ENCODE peak calls at places on chromosomes 3 and 15, in seven cellular contexts. H is NCI-H460, B is posterior cingulate gyrus, S is hypothalamus, A is NCI-H1092 treated with DMSO at 0.1 percent for 48 hours, W is foreskin fibroblast, K is H9. O is an unnamed sample.

GRCh38 chr3:156641261-156641975 is 33.0 kb upstream of the TIPARP start:
- DNase-seq in H (no peak), B (no peak), S (no peak), A (no peak), W (no peak), K (no peak), O (no peak)

GRCh38 chr3:139629033-139629432 is 48.7 kb downstream of the NMNAT3 start:
- DNase-seq in H (no peak), B (no peak), S (no peak), A (no peak), W (peak), K (peak), O (peak)

GRCh38 chr15:74010929-74011540 is 16.5 kb downstream of the PML start:
- DNase-seq in H (no peak), B (no peak), S (no peak), A (no peak), W (peak), K (no peak), O (no peak)

GRCh38 chr3:73351423-73352071 is 273.2 kb downstream of the PDZRN3 start:
- DNase-seq in H (no peak), B (no peak), S (no peak), A (no peak), W (no peak), K (no peak), O (no peak)

GRCh38 chr15:89802986-89803820 is 11.4 kb downstream of the ANPEP start:
- DNase-seq in H (no peak), B (peak), S (no peak), A (no peak), W (no peak), K (no peak), O (no peak)

GRCh38 chr15:58065011-58065444 is 483 bp downstream of the ALDH1A2 start:
- DNase-seq in H (no peak), B (peak), S (no peak), A (no peak), W (peak), K (peak), O (no peak)

GRCh38 chr15:78264304-78265136 is at the start of gene DNAJA4:
- DNase-seq in H (no peak), B (peak), S (peak), A (peak), W (peak), K (peak), O (peak)

GRCh38 chr15:64763462-64763861 is 11.9 kb downstream of the RBPMS2 start:
- DNase-seq in H (no peak), B (no peak), S (no peak), A (no peak), W (no peak), K (no peak), O (no peak)

GRCh38 chr3:47015151-47015550 is 35.7 kb downstream of the NBEAL2 start:
- DNase-seq in H (no peak), B (no peak), S (no peak), A (no peak), W (no peak), K (no peak), O (no peak)

GRCh38 chr15:67520276-67520975 is 505 bp upstream of the C15orf61 start:
- DNase-seq in H (no peak), B (no peak), S (no peak), A (no peak), W (peak), K (no peak), O (no peak)

GRCh38 chr15:44738340-44738984 is 2.1 kb downstream of the TRIM69 start:
- DNase-seq in H (peak), B (no peak), S (no peak), A (peak), W (peak), K (no peak), O (no peak)

GRCh38 chr3:97882975-97883598 is 61.3 kb downstream of the CRYBG3 start:
- DNase-seq in H (no peak), B (no peak), S (no peak), A (no peak), W (peak), K (no peak), O (no peak)

GRCh38 chr3:66483006-66483928 is 17.6 kb downstream of the LRIG1 start:
- DNase-seq in H (no peak), B (peak), S (peak), A (peak), W (peak), K (no peak), O (no peak)

GRCh38 chr3:184757010-184757651 is 45.3 kb upstream of the MAGEF1 start:
- DNase-seq in H (peak), B (peak), S (no peak), A (peak), W (peak), K (peak), O (no peak)

GRCh38 chr3:28973621-28974020 is 307.2 kb upstream of the RBMS3 start:
- DNase-seq in H (no peak), B (no peak), S (no peak), A (no peak), W (peak), K (no peak), O (no peak)

GRCh38 chr3:107235923-107236315 is 141.3 kb upstream of the CCDC54 start:
- DNase-seq in H (peak), B (no peak), S (no peak), A (peak), W (peak), K (peak), O (peak)

GRCh38 chr3:80052271-80052670 is 284.5 kb upstream of the ROBO1 start:
- DNase-seq in H (no peak), B (no peak), S (no peak), A (no peak), W (no peak), K (no peak), O (no peak)

GRCh38 chr3:47542614-47543173 is 29.2 kb upstream of the ELP6 start:
- DNase-seq in H (no peak), B (peak), S (peak), A (no peak), W (peak), K (no peak), O (no peak)

GRCh38 chr3:180594631-180595348 is 7.2 kb upstream of the TTC14 start:
- DNase-seq in H (peak), B (no peak), S (no peak), A (peak), W (peak), K (no peak), O (no peak)

GRCh38 chr3:50587806-50588758 is 18.8 kb downstream of the HEMK1 start:
- DNase-seq in H (no peak), B (no peak), S (no peak), A (no peak), W (no peak), K (no peak), O (no peak)

GRCh38 chr15:68354268-68354667 is 76.7 kb downstream of the FEM1B start:
- DNase-seq in H (no peak), B (no peak), S (no peak), A (no peak), W (no peak), K (no peak), O (no peak)

GRCh38 chr3:99990179-99990578 is 124.1 kb downstream of the FILIP1L start:
- DNase-seq in H (no peak), B (no peak), S (no peak), A (no peak), W (no peak), K (no peak), O (no peak)

GRCh38 chr15:25095179-25095578 is 140.4 kb downstream of the SNRPN start:
- DNase-seq in H (no peak), B (no peak), S (no peak), A (no peak), W (no peak), K (no peak), O (no peak)

GRCh38 chr3:159928692-159929091 is 59.9 kb upstream of the IL12A start:
- DNase-seq in H (no peak), B (peak), S (no peak), A (no peak), W (peak), K (no peak), O (no peak)

GRCh38 chr3:163056874-163057497 is 1560.4 kb downstream of the OTOL1 start:
- DNase-seq in H (peak), B (no peak), S (no peak), A (peak), W (peak), K (peak), O (peak)

GRCh38 chr3:32076566-32076965 is 29.9 kb upstream of the GPD1L start:
- DNase-seq in H (no peak), B (no peak), S (no peak), A (no peak), W (peak), K (no peak), O (no peak)

GRCh38 chr3:145776782-145777408 is 384.1 kb downstream of the PLOD2 start:
- DNase-seq in H (peak), B (no peak), S (no peak), A (no peak), W (peak), K (peak), O (no peak)

GRCh38 chr15:39856357-39856756 is 63.7 kb downstream of the GPR176 start:
- DNase-seq in H (no peak), B (no peak), S (no peak), A (no peak), W (no peak), K (no peak), O (no peak)

GRCh38 chr3:9503283-9503682 is 50.3 kb downstream of the LHFPL4 start:
- DNase-seq in H (peak), B (peak), S (peak), A (peak), W (peak), K (peak), O (peak)

GRCh38 chr15:85751731-85752421 is 42.8 kb downstream of the KLHL25 start:
- DNase-seq in H (no peak), B (peak), S (peak), A (no peak), W (no peak), K (peak), O (no peak)

GRCh38 chr3:131907809-131908208 is 127.0 kb downstream of the CPNE4 start:
- DNase-seq in H (no peak), B (no peak), S (no peak), A (no peak), W (peak), K (no peak), O (no peak)

GRCh38 chr3:15108082-15108545 is 9.2 kb upstream of the RBSN start:
- DNase-seq in H (peak), B (peak), S (peak), A (peak), W (peak), K (peak), O (peak)

GRCh38 chr3:177836671-177837070 is 639.4 kb upstream of the TBL1XR1 start:
- DNase-seq in H (no peak), B (no peak), S (no peak), A (no peak), W (peak), K (no peak), O (no peak)

O was measured in GM19239.